ENCODE peak calls at places on chromosomes 13 and 19, in five cellular contexts. F is GM23248, T is astrocyte, L is PC-3, U is H1. C is an unnamed sample.

GRCh38 chr19:40084948-40085347 is 5.8 kb downstream of the ZNF780A start:
- DNase-seq in F (no peak), T (no peak), L (no peak), U (no peak), C (no peak)

GRCh38 chr13:96700657-96701056 is 293.6 kb downstream of the OXGR1 start:
- DNase-seq in F (peak; percentile 3), T (no peak), L (no peak), U (no peak), C (no peak)

GRCh38 chr13:84339456-84339855 is 457.2 kb upstream of the SLITRK1 start:
- DNase-seq in F (no peak), T (no peak), L (no peak), U (no peak), C (no peak)

GRCh38 chr19:29266001-29266400 is 53.0 kb upstream of the UQCRFS1 start:
- DNase-seq in F (no peak), T (no peak), L (no peak), U (no peak), C (no peak)

GRCh38 chr19:31519216-31519615 is 170.0 kb upstream of the TSHZ3 start:
- DNase-seq in F (no peak), T (no peak), L (no peak), U (no peak), C (no peak)

GRCh38 chr13:112244495-112245177 is 131.5 kb upstream of the SPACA7 start:
- DNase-seq in F (no peak), T (no peak), L (no peak), U (no peak), C (peak; percentile 44)

GRCh38 chr13:77861716-77862115 is 56.9 kb downstream of the EDNRB start:
- DNase-seq in F (no peak), T (no peak), L (no peak), U (no peak), C (no peak)

GRCh38 chr19:51808333-51808986 is 13.5 kb downstream of the FPR3 start:
- DNase-seq in F (peak; percentile 70), T (no peak), L (peak; percentile 92), U (no peak), C (no peak)

GRCh38 chr19:677201-677600 is 1.0 kb downstream of the FSTL3 start:
- DNase-seq in F (peak; percentile 93), T (peak; percentile 80), L (peak; percentile 70), U (no peak), C (peak; percentile 99)

GRCh38 chr19:45144431-45145269 is 16.1 kb downstream of the NKPD1 start:
- DNase-seq in F (no peak), T (no peak), L (no peak), U (no peak), C (peak; percentile 59)

GRCh38 chr19:29393915-29394460 is 131.8 kb upstream of the VSTM2B start:
- DNase-seq in F (no peak), T (no peak), L (peak; percentile 1), U (no peak), C (no peak)

GRCh38 chr13:83024226-83024625 is 858.0 kb downstream of the SLITRK1 start:
- DNase-seq in F (peak; percentile 3), T (no peak), L (no peak), U (no peak), C (no peak)

GRCh38 chr13:110329798-110330461 is 22.8 kb downstream of the COL4A2 start:
- DNase-seq in F (peak; percentile 59), T (peak; percentile 91), L (no peak), U (no peak), C (peak; percentile 83)

GRCh38 chr13:93685900-93686299 is 459.3 kb downstream of the GPC6 start:
- DNase-seq in F (no peak), T (no peak), L (no peak), U (no peak), C (no peak)

GRCh38 chr13:21976159-21976558 is 305.3 kb downstream of the FGF9 start:
- DNase-seq in F (no peak), T (no peak), L (no peak), U (no peak), C (no peak)

GRCh38 chr13:73835138-73835721 is 299.0 kb downstream of the KLF12 start:
- DNase-seq in F (peak; percentile 55), T (peak; percentile 29), L (peak; percentile 67), U (no peak), C (no peak)

GRCh38 chr19:35565016-35565856 is 1.8 kb upstream of the ATP4A start:
- DNase-seq in F (no peak), T (no peak), L (no peak), U (no peak), C (peak; percentile 35)

GRCh38 chr19:13151605-13152355 is 1.6 kb downstream of the IER2 start:
- DNase-seq in F (peak; percentile 98), T (peak; percentile 88), L (peak; percentile 99), U (no peak), C (peak; percentile 99)

GRCh38 chr19:33206261-33207039 is 12.3 kb downstream of the LRP3 start:
- DNase-seq in F (no peak), T (no peak), L (no peak), U (no peak), C (peak; percentile 86)
- H3K27ac ChIP-seq in F (no peak overlapping the region), T (no peak overlapping the region), L (no peak overlapping the region), U (no peak overlapping the region), C (no peak overlapping the region)

GRCh38 chr13:88526853-88527215 is 855.7 kb downstream of the SLITRK5 start:
- DNase-seq in F (no peak), T (no peak), L (no peak), U (no peak), C (no peak)
- H2AFZ ChIP-seq in F (no peak overlapping the region), T (no peak overlapping the region), L (no peak overlapping the region), U (no peak overlapping the region), C (no peak overlapping the region)

GRCh38 chr13:26709461-26709860 is 51.1 kb downstream of the GPR12 start:
- DNase-seq in F (no peak), T (no peak), L (no peak), U (no peak), C (no peak)

GRCh38 chr13:26710166-26710565 is 50.4 kb downstream of the GPR12 start:
- DNase-seq in F (no peak), T (no peak), L (no peak), U (no peak), C (no peak)

GRCh38 chr13:26708007-26708297 is 52.6 kb downstream of the GPR12 start:
- DNase-seq in F (no peak), T (no peak), L (no peak), U (no peak), C (no peak)

GRCh38 chr13:26707122-26708006 is 53.2 kb downstream of the GPR12 start:
- DNase-seq in F (peak; percentile 73), T (peak; percentile 16), L (peak; percentile 63), U (peak; percentile 41), C (peak; percentile 66)

DNA sequence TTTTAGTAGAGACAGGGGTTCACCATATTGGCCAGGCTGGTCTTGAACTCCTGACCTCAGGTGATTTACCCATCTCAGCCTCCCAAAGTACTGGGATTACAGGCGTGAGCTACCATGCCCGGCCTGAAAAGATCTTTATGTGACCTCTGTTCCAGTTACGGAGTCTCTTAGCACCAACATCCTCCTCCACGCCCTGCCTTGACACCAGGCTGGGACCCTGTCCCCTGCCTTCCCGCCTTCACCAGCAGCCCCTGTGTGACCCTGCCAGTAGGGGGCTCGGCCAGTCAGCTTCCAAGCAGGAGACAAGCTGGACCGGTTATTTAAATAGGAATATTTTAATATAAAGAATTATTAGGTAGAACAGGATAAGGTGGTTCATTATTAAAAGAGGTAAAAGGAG is 54.2 kb downstream of the GPR12 start:
- DNase-seq in F (no peak), T (no peak), L (no peak), U (no peak), C (no peak)
- H3K27me3 ChIP-seq in F (peaks cover 9% of the 10 kb centered on the region), T (no peaks in the 10 kb centered on the region), L (peaks cover 36% of the 10 kb centered on the region), U (no peaks in the 10 kb centered on the region), C (peaks cover 23% of the 10 kb centered on the region)

DNA sequence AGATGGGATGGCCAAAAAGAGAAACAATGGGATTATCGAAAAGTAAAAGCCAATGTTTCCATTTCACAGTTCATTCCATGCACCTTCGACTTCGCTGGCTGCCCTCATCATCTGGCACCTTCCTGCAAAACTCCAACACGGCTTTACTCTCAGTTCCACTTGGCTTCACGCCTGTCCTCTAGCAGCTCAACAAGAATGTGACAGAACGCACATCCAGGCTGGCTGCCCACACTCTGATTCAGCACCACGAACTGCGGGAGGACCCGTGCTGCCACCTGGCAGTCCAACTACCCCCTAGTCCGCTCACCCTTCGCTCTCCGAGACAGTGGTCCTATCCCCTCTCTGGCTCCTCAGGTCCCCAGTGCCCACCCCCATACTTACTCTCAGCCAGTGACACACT is 11.7 kb downstream of the ATP7B start:
- DNase-seq in F (peak; percentile 25), T (peak; percentile 42), L (peak; percentile 38), U (no peak), C (no peak)
- H3K27ac ChIP-seq in F (no peak overlapping the region), T (no peak overlapping the region), L (no peak overlapping the region), U (no peak overlapping the region), C (no peak overlapping the region)

GRCh38 chr19:2944403-2944774 is 382 bp downstream of the ZNF77 start:
- DNase-seq in F (no peak), T (no peak), L (no peak), U (no peak), C (no peak)
- H2AFZ ChIP-seq in F (peak overlapping the region; percentile 89), T (peak overlapping the region; percentile 84), L (peak overlapping the region; percentile 77), U (peak overlapping the region; percentile 6), C (peak overlapping the region; percentile 91)

GRCh38 chr19:42176649-42176989 is 40.9 kb downstream of the DEDD2 start:
- DNase-seq in F (peak; percentile 75), T (peak; percentile 8), L (no peak), U (no peak), C (peak; percentile 93)

GRCh38 chr19:42175952-42176648 is 41.4 kb downstream of the DEDD2 start:
- DNase-seq in F (peak; percentile 63), T (peak; percentile 20), L (peak; percentile 19), U (no peak), C (peak; percentile 93)

GRCh38 chr19:42174188-42174587 is 41.9 kb upstream of the POU2F2 start:
- DNase-seq in F (no peak), T (no peak), L (no peak), U (no peak), C (no peak)

GRCh38 chr19:42173695-42174094 is 41.4 kb upstream of the POU2F2 start:
- DNase-seq in F (no peak), T (no peak), L (no peak), U (no peak), C (no peak)

GRCh38 chr19:42175335-42175734 is 42.1 kb downstream of the DEDD2 start:
- DNase-seq in F (no peak), T (no peak), L (no peak), U (no peak), C (no peak)
- H3K27me3 ChIP-seq in F (peaks cover 39% of the 10 kb centered on the region), T (peaks cover 48% of the 10 kb centered on the region), L (peaks cover 38% of the 10 kb centered on the region), U (peaks cover 40% of the 10 kb centered on the region), C (peaks cover 57% of the 10 kb centered on the region)